ENCODE peak calls at places on chromosomes 11 and 22, in four cellular contexts. P is K562, M is SK-N-SH, W is GM12878. H is an unnamed sample.

GRCh38 chr11:67667490-67668190 is 6.8 kb downstream of the ALDH3B2 start:
- DNase-seq in P (no peak), M (peak), W (no peak), H (no peak)

GRCh38 chr22:37542959-37543358 is 17.3 kb upstream of the CDC42EP1 start:
- DNase-seq in P (no peak), M (peak), W (no peak), H (no peak)

GRCh38 chr22:17108256-17109112 is 12.7 kb downstream of the TMEM121B start:
- DNase-seq in P (no peak), W (no peak), M (no peak), H (no peak)

GRCh38 chr11:41431784-41432183 is 27.7 kb downstream of the LRRC4C start:
- DNase-seq in P (peak), W (no peak), M (peak), H (peak)

GRCh38 chr11:9957072-9957471 is 293.2 kb downstream of the SWAP70 start:
- DNase-seq in P (no peak), M (no peak), W (no peak), H (no peak)

GRCh38 chr11:132576706-132577105 is 955.6 kb downstream of the OPCML start:
- DNase-seq in M (no peak), W (no peak), P (no peak), H (peak)

GRCh38 chr11:4982678-4983077 is 12.0 kb upstream of the OR51L1 start:
- DNase-seq in P (no peak), W (no peak), M (no peak), H (no peak)

GRCh38 chr11:19409307-19409706 is 168.6 kb upstream of the E2F8 start:
- DNase-seq in P (no peak), W (no peak), M (no peak), H (no peak)

GRCh38 chr11:47889714-47890441 is 41.7 kb upstream of the NUP160 start:
- DNase-seq in W (no peak), P (no peak), M (no peak), H (no peak)

GRCh38 chr11:88596786-88597185 is 259.2 kb upstream of the CTSC start:
- DNase-seq in M (no peak), W (no peak), P (no peak), H (no peak)

GRCh38 chr11:14114269-14114668 is 151.7 kb downstream of the SPON1 start:
- DNase-seq in W (no peak), P (no peak), M (no peak), H (no peak)

GRCh38 chr11:12914401-12914912 is 94.7 kb upstream of the RASSF10 start:
- DNase-seq in W (no peak), M (peak), P (peak), H (peak)

GRCh38 chr11:57071829-57072228 is 83.1 kb downstream of the OR5AK2 start:
- DNase-seq in M (no peak), W (no peak), P (no peak), H (no peak)

GRCh38 chr11:64563966-64564365 is 27.1 kb upstream of the SLC22A12 start:
- DNase-seq in P (no peak), M (no peak), W (no peak), H (no peak)

GRCh38 chr11:64560941-64561340 is 30.1 kb upstream of the SLC22A12 start:
- DNase-seq in M (no peak), P (no peak), W (no peak), H (no peak)

GRCh38 chr11:64561984-64562722 is 28.9 kb upstream of the SLC22A12 start:
- DNase-seq in P (no peak), M (no peak), W (no peak), H (no peak)

GRCh38 chr11:64564419-64564818 is 26.6 kb upstream of the SLC22A12 start:
- DNase-seq in P (no peak), W (no peak), M (no peak), H (no peak)

DNA sequence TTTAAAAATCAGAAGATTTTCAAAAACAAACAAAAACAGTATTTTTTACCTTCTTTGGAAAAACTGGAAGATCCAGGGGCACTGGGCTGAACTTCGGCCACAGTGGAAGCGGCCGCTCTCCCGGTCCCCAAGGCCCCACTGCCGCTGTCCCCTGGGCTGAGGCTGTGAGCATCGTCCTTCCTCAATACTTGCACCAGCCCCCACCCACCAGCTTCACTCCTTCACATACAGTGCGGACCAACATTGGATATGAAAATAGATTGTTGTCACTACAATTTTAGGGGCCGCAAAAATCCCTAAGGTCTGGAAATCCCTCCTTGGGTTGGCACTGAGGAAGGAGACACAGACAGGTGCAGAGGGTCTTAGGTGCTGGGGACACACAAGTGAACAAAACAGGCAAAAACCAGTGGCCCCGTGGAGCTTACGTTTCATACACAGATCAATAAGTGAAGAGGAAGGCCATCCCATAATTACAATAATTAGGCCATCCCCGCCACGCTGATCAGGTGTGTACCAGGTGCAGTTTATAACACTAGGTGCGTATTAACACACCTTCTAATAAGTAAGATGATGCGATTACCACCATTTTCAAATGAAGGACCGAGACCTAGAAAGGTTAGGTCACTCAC is 28.2 kb upstream of the SLC22A12 start:
- DNase-seq in W (no peak), P (no peak), M (no peak), H (no peak)
- TF ChIP-seq USF1 in W (no peak), P (no peak), M (no peak), H (no peak)

GRCh38 chr11:6569706-6570105 is 33.7 kb downstream of the RRP8 start:
- DNase-seq in W (no peak), M (no peak), P (no peak), H (no peak)

GRCh38 chr11:6572215-6572614 is 31.2 kb downstream of the RRP8 start:
- DNase-seq in P (no peak), W (no peak), M (no peak), H (no peak)

GRCh38 chr11:6568191-6568918 is 35.1 kb downstream of the RRP8 start:
- DNase-seq in W (no peak), P (peak), M (no peak), H (peak)

GRCh38 chr11:6570691-6571427 is 32.6 kb downstream of the RRP8 start:
- DNase-seq in M (no peak), W (no peak), P (no peak), H (peak)

DNA sequence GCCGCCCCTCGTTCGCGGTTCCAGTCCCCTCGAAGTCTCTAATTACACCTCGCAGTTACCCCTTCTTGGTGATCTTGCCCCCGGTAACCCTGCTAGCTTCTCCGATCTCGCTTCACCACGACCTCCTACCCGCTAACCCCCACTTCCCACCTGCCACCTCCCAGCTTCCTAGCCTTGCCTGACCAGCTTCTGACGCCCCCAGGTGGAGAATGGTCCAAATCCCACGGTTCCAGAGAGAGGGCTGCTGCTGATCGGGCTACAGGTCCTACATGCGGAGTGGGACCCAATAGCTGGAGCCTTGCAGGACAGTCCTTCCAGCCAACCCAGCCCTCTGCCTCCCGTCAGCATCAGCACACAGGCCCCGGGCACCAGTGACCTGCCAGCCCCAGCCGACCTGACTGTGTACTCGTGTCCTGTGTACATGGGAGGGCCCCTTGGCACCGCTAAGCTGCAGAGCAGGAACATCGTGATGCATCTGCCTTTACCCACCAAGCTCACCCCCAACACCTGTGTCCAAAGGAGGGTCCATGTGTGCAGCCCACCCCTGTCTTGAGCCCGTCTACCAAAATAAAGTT is 31.9 kb downstream of the RRP8 start:
- DNase-seq in P (no peak), W (no peak), M (no peak), H (peak)
- TF ChIP-seq USF1 in P (no peak), W (no peak), M (no peak), H (no peak)

GRCh38 chr11:77560605-77561004 is 29.1 kb upstream of the AQP11 start:
- DNase-seq in P (no peak), W (no peak), M (no peak), H (no peak)
- TF ChIP-seq USF1 in P (no peak), W (no peak), M (no peak), H (no peak)

GRCh38 chr11:66289548-66290331 is 797 bp upstream of the YIF1A start:
- DNase-seq in P (peak), W (peak), M (no peak), H (peak)
- TF ChIP-seq USF1 in P (no peak), W (no peak), M (no peak), H (peak)